ENCODE peak calls at places on chromosomes 2 and 18, in seven cellular contexts. N is HepG2, T is SK-N-SH, V is HCT116, P is H1, D is K562, X is GM12878. O is an unnamed sample.

GRCh38 chr2:31822587-31822986 is 188.2 kb downstream of the MEMO1 start:
- DNase-seq in D (no peak), N (no peak), V (no peak), T (no peak), P (no peak), X (no peak), O (no peak)

GRCh38 chr2:77270433-77270832 is 251.7 kb downstream of the LRRTM4 start:
- DNase-seq in D (no peak), T (no peak), P (no peak), X (no peak), N (no peak), V (no peak), O (no peak)

GRCh38 chr18:8771930-8772329 is 66.6 kb downstream of the MTCL1 start:
- DNase-seq in X (no peak), N (no peak), V (no peak), T (no peak), D (no peak), P (no peak), O (peak)

GRCh38 chr2:201237486-201238241 is 22.7 kb upstream of the CASP8 start:
- DNase-seq in P (no peak), T (no peak), N (no peak), V (no peak), X (no peak), D (no peak), O (no peak)

GRCh38 chr2:41847744-41848441 is 199.9 kb upstream of the PKDCC start:
- DNase-seq in P (no peak), V (no peak), T (no peak), X (no peak), D (no peak), N (peak), O (no peak)

GRCh38 chr18:43322133-43322532 is 44.8 kb upstream of the SYT4 start:
- DNase-seq in T (peak), V (no peak), X (no peak), P (no peak), D (no peak), N (no peak), O (no peak)

GRCh38 chr2:219542931-219543595 is 546 bp downstream of the CHPF start:
- DNase-seq in V (no peak), N (peak), D (peak), X (no peak), P (no peak), T (peak), O (peak)

GRCh38 chr2:191228861-191229260 is 16.3 kb upstream of the MYO1B start:
- DNase-seq in D (no peak), X (no peak), N (no peak), T (no peak), P (no peak), V (no peak), O (no peak)

GRCh38 chr2:195543902-195544894 is 112.8 kb upstream of the SLC39A10 start:
- DNase-seq in N (peak), T (no peak), V (no peak), P (no peak), X (no peak), D (no peak), O (peak)

GRCh38 chr2:181846840-181847554 is 44.5 kb upstream of the ITPRID2 start:
- DNase-seq in D (no peak), X (no peak), P (no peak), N (no peak), V (no peak), T (no peak), O (no peak)

GRCh38 chr2:181847729-181848128 is 43.8 kb upstream of the ITPRID2 start:
- DNase-seq in P (no peak), T (no peak), V (no peak), X (no peak), D (no peak), N (no peak), O (no peak)

GRCh38 chr2:181849601-181850000 is 41.9 kb upstream of the ITPRID2 start:
- DNase-seq in V (no peak), T (no peak), P (no peak), N (no peak), X (no peak), D (no peak), O (no peak)

GRCh38 chr2:181848356-181848876 is 43.1 kb upstream of the ITPRID2 start:
- DNase-seq in N (no peak), V (no peak), D (no peak), X (no peak), P (no peak), T (no peak), O (no peak)

GRCh38 chr2:181850914-181851560 is 40.5 kb upstream of the ITPRID2 start:
- DNase-seq in V (no peak), X (no peak), P (no peak), N (no peak), D (no peak), T (no peak), O (peak)
- TF ChIP-seq MAX in V (no peak), X (no peak), P (no peak), N (no peak), D (no peak), T (no peak), O (no peak)

DNA sequence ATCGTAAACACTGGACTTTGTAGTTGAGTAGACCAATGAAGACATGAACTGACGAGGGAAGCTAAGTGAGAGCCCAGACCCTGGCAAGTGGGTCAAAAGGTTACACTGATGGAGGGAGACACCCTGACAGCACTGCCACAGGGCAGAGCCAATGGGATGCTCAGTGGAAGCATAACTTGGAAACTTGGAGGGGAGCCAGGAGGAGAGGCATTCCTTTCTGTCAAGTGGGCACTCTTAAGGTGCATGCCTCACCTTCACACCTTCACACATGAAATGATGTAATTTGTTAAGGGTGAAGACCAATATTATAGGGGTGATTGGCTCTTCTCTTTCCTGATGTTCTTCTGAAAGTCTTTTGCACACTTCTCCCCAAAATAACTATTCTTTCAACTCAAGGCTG is 18.8 kb downstream of the RPL37A start:
- DNase-seq in V (no peak), N (no peak), D (no peak), T (no peak), P (no peak), X (no peak), O (no peak)
- H2AFZ ChIP-seq in V (no peak), N (no peak), D (no peak), T (no peak), P (no peak), X (no peak), O (no peak)

GRCh38 chr18:28208268-28208667 is 31.3 kb upstream of the CDH2 start:
- DNase-seq in X (no peak), V (no peak), N (no peak), D (no peak), T (no peak), P (no peak), O (no peak)
- TF ChIP-seq MAX in X (no peak), V (no peak), N (no peak), D (no peak), T (no peak), P (no peak), O (no peak)

GRCh38 chr2:19901458-19902271 is at the start of gene TTC32:
- DNase-seq in V (peak), P (peak), X (peak), D (peak), N (peak), T (peak), O (peak)
- H2AFZ ChIP-seq in V (peak), P (peak), X (peak), D (peak), N (peak), T (peak), O (peak)

GRCh38 chr18:59767732-59768131 is 70.5 kb upstream of the CCBE1 start:
- DNase-seq in T (no peak), P (no peak), V (no peak), X (no peak), N (no peak), D (no peak), O (no peak)
- TF ChIP-seq MAX in T (no peak), P (no peak), V (no peak), X (no peak), N (no peak), D (no peak), O (no peak)

GRCh38 chr2:64668542-64668941 is 14.8 kb upstream of the SERTAD2 start:
- DNase-seq in X (no peak), T (no peak), D (no peak), N (no peak), V (no peak), P (no peak), O (no peak)

GRCh38 chr2:64666810-64667438 is 13.2 kb upstream of the SERTAD2 start:
- DNase-seq in N (peak), X (no peak), V (no peak), D (no peak), T (no peak), P (no peak), O (peak)

GRCh38 chr2:64669288-64669687 is 15.6 kb upstream of the SERTAD2 start:
- DNase-seq in D (no peak), V (no peak), X (no peak), T (no peak), N (peak), P (no peak), O (no peak)

GRCh38 chr2:64670047-64670446 is 16.3 kb upstream of the SERTAD2 start:
- DNase-seq in V (no peak), T (no peak), X (no peak), D (no peak), N (no peak), P (no peak), O (no peak)

GRCh38 chr2:64667535-64667934 is 13.8 kb upstream of the SERTAD2 start:
- DNase-seq in X (no peak), N (no peak), P (no peak), V (no peak), T (no peak), D (no peak), O (peak)
- H2AFZ ChIP-seq in X (no peak), N (no peak), P (no peak), V (no peak), T (no peak), D (no peak), O (no peak)